ENCODE peak calls at places on chromosomes 6 and 20, in seven cellular contexts. W is sigmoid colon, S is epithelial cell of esophagus, I is bronchial epithelial cell, P is mesendoderm, T is fibroblast of lung, L is astrocyte. B is an unnamed sample.

GRCh38 chr6:95084867-95085266 is 492.5 kb upstream of the MANEA start:
- DNase-seq in W (no peak), S (no peak), I (no peak), P (no peak), T (no peak), L (no peak), B (no peak)

GRCh38 chr6:17015551-17016381 is 86.1 kb upstream of the STMND1 start:
- DNase-seq in W (no peak), S (peak), I (no peak), P (peak), T (peak), L (no peak), B (peak)

GRCh38 chr6:4271761-4272505 is 136.6 kb upstream of the ECI2 start:
- DNase-seq in W (no peak), S (no peak), I (no peak), P (no peak), T (no peak), L (peak), B (no peak)

GRCh38 chr20:18973499-18974173 is 160.1 kb downstream of the SCP2D1 start:
- DNase-seq in W (peak), S (peak), I (peak), P (no peak), T (no peak), L (no peak), B (no peak)

GRCh38 chr6:147204060-147204785 is at the start of gene STXBP5:
- DNase-seq in W (peak), S (peak), I (peak), P (peak), T (peak), L (peak), B (peak)

GRCh38 chr20:24297928-24298327 is 171.5 kb upstream of the SYNDIG1 start:
- DNase-seq in W (no peak), S (no peak), I (no peak), P (no peak), T (no peak), L (no peak), B (no peak)

GRCh38 chr6:39157511-39157910 is 42.5 kb upstream of the SAYSD1 start:
- DNase-seq in W (no peak), S (no peak), I (no peak), P (no peak), T (no peak), L (no peak), B (no peak)

GRCh38 chr6:71621918-71622519 is 264.3 kb upstream of the RIMS1 start:
- DNase-seq in W (no peak), S (peak), I (peak), P (peak), T (no peak), L (no peak), B (peak)

GRCh38 chr6:165660881-165661415 is 2.1 kb downstream of the PDE10A start:
- DNase-seq in W (no peak), S (no peak), I (no peak), P (no peak), T (no peak), L (no peak), B (no peak)

GRCh38 chr6:113291751-113292445 is 565.2 kb upstream of the MARCKS start:
- DNase-seq in W (no peak), S (no peak), I (no peak), P (no peak), T (peak), L (peak), B (peak)

GRCh38 chr6:20538131-20538662 is 3.9 kb downstream of the CDKAL1 start:
- DNase-seq in W (no peak), S (no peak), I (no peak), P (no peak), T (no peak), L (no peak), B (no peak)

GRCh38 chr20:45812157-45813005 is at the start of gene UBE2C:
- DNase-seq in W (peak), S (peak), I (peak), P (peak), T (peak), L (peak), B (peak)

DNA sequence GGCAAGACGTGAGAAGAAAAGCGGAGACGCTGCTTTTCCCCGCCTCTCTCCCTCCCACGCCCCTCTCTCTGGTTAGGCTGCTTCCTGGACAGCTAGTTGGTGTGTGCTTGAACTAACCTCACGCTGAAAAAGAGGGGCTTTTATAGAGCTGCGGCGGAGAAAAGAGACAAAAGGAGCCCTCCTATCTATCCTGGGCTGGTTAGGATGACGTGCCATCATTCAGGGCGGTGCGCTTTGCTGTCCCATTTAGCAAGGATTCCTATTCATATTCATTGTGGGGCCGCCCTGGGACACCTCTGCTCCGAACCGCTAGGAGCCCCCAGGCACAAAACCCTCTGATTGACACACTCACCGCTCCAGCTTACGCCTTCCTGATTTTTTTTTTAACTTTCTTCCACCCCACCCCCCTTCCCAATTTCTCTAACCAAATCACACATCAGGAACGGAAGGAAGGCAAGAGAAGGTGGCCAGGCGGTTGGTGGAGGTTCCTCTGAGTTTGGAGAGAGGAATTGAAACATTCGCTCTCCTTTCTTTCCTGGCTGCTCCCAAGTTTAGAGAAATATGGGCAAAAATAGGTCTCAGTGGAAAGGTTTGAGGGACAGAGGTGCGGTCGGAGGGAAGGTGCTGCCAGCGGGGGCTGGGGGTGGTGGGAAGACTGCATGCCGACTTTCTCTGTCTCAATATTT is at the start of gene OLIG3:
- DNase-seq in W (no peak), S (no peak), I (no peak), P (peak), T (no peak), L (no peak), B (no peak)
- H3K4me3 ChIP-seq in W (no peak), S (no peak), I (no peak), P (no peak), T (no peak), L (no peak), B (no peak)

GRCh38 chr20:32037929-32038328 is 14.1 kb upstream of the HCK start:
- DNase-seq in W (no peak), S (peak), I (peak), P (no peak), T (peak), L (peak), B (peak)

GRCh38 chr20:32034581-32035397 is 17.3 kb upstream of the HCK start:
- DNase-seq in W (no peak), S (peak), I (no peak), P (no peak), T (no peak), L (no peak), B (no peak)

GRCh38 chr20:32036716-32037355 is 15.2 kb upstream of the HCK start:
- DNase-seq in W (no peak), S (no peak), I (no peak), P (no peak), T (no peak), L (no peak), B (peak)

GRCh38 chr20:32035398-32035852 is 16.6 kb upstream of the HCK start:
- DNase-seq in W (no peak), S (no peak), I (no peak), P (no peak), T (no peak), L (no peak), B (no peak)

DNA sequence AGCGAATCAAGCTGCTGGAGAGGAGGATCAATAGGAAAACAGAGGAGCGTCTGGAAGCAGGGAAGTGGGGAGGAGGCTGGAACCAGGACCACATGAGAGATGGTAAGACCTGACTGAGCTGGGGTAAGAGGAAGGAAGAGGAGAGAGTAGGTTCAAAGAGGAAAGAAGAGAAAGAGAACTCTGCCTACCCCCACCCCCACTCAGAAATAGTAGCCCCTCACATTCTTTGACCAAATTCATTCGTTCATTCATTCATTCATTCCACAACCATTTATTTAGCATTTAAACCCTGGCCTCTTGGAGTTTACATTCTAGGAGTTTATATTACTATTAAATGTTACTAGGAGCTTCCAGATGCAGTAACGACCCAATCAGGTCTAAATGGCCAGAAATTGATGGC is 15.8 kb upstream of the HCK start:
- DNase-seq in W (no peak), S (no peak), I (no peak), P (no peak), T (no peak), L (no peak), B (no peak)
- H3K4me3 ChIP-seq in W (no peak), S (no peak), I (no peak), P (no peak), T (no peak), L (no peak), B (no peak)

DNA sequence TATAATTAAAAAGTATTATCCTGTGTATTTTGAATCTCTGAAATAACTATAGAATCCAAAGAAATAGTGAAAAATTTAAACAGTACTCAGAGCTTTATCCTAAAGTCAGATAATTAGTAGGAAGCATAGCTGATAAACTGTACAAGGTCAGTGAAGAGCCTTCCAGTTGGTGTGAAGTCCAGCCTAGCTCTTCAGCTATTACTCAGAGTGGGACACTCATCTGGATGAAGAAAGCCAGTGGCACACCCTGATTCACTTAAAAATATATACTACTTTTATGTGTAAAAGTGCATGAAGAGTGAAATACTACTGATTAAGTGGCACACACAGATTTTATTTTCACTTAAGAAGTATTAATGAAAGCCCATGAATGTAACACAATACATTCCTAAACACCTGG is 3.1 kb downstream of the IFNGR1 start:
- DNase-seq in W (no peak), S (peak), I (peak), P (no peak), T (no peak), L (no peak), B (no peak)
- H3K4me3 ChIP-seq in W (no peak), S (peak), I (peak), P (no peak), T (no peak), L (no peak), B (peak)

GRCh38 chr6:23176883-23177282 is 607.5 kb downstream of the HDGFL1 start:
- DNase-seq in W (no peak), S (no peak), I (no peak), P (no peak), T (no peak), L (no peak), B (no peak)

GRCh38 chr6:23183846-23184245 is 614.5 kb downstream of the HDGFL1 start:
- DNase-seq in W (no peak), S (no peak), I (no peak), P (peak), T (no peak), L (no peak), B (no peak)

GRCh38 chr6:23179994-23180393 is 610.6 kb downstream of the HDGFL1 start:
- DNase-seq in W (no peak), S (no peak), I (no peak), P (no peak), T (no peak), L (no peak), B (no peak)

GRCh38 chr6:23180504-23181293 is 611.3 kb downstream of the HDGFL1 start:
- DNase-seq in W (peak), S (peak), I (no peak), P (peak), T (peak), L (peak), B (peak)

DNA sequence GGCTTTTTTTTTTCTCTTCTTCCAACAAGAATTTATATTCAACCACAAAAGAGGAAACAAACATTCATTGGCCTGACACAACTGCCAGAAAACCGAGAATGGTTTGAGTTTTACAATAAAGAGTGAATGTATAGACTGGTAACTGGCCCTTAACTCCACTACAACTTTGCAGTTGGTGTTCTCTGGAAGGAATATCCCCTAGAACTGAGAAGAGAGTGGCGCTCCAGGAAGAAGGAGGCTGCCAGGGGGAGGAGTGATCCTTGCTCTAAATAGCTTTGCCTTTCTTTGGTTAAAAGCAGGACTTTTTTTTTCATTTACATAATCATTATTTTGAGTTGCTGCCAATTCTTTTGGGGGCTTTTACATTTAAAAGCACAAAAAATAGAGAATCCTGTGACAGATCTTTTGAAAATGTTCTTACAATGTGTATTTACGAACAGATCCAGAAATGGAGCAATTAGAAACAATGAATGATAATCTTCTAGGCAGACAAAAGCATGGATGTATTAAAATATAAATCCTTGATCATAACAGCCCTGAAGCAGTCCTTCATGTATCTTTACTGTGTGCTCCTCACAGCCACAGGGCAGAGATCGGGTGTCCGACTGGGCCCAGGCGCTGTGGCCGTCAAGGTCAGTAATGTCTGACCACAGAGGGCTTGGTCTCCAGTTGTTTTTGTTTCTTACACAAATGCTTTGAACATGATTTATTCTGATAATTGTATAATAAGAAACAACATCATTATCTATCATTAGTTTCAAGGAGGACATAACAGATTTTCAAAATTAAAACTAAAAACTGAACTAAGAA is 612.1 kb downstream of the HDGFL1 start:
- DNase-seq in W (no peak), S (no peak), I (no peak), P (no peak), T (no peak), L (no peak), B (no peak)
- H3K4me3 ChIP-seq in W (no peak), S (no peak), I (no peak), P (no peak), T (no peak), L (no peak), B (no peak)

GRCh38 chr6:42043787-42044475 is 6.4 kb upstream of the TAF8 start:
- DNase-seq in W (peak), S (peak), I (peak), P (peak), T (peak), L (peak), B (peak)
- H3K4me3 ChIP-seq in W (no peak), S (no peak), I (no peak), P (no peak), T (no peak), L (no peak), B (peak)

GRCh38 chr6:27865952-27866369 is 46.2 kb downstream of the OR2B2 start:
- DNase-seq in W (no peak), S (peak), I (no peak), P (peak), T (no peak), L (no peak), B (no peak)
- H3K4me3 ChIP-seq in W (peak), S (peak), I (peak), P (peak), T (peak), L (peak), B (peak)

DNA sequence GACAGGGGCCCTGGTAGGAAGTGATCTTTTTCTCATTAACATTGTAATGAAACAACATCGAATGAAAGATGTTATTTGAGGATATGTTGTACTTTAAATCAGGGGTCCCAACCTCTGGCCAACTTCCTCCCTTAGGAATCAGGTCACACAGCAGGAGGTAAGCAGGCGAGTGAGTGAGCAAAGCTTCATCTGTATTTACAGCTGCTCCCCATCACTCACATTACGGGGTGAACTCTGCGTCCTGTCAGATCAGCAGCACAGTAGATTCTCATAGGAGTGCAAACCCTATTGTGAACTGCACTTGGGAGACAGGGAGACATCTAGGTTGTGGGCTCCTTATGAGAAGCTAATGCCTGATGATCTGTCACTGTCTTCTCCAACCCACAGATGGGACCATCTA is 19.9 kb downstream of the EPM2A start:
- DNase-seq in W (no peak), S (no peak), I (no peak), P (no peak), T (no peak), L (no peak), B (no peak)
- H3K4me3 ChIP-seq in W (no peak), S (no peak), I (no peak), P (no peak), T (no peak), L (no peak), B (no peak)

DNA sequence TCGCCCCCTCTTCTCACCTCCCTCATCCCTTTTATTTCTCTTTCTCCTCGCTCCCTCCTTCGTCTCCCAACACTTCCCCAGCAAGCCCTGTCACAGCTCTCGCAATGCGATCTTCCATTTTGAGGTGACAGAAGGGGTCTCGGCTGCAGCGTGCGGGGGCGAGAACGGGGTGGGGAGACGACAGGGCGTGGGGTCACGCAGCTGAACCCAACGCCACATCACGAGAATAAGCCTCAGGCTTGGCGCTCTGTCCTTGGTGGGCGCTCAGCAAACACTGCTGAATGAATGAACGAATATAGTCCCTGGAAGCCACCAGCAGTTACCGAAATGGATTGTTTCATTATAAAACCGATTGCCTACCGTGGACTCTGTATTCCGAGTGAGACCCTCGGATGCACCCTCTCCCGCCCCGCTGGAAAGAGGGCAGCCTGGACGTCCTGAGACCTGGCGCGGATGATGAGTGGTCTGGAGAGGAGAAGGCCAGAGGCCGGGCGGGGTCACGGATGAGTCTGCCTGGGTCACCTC is 3.9 kb downstream of the NRN1 start:
- DNase-seq in W (no peak), S (no peak), I (no peak), P (peak), T (no peak), L (no peak), B (no peak)
- H3K4me3 ChIP-seq in W (no peak), S (no peak), I (no peak), P (peak), T (no peak), L (no peak), B (no peak)